ENCODE peak calls at places on chromosome 12, in ten cellular contexts. U is astrocyte; Q is LNCaP clone FGC; R is CD8-positive, alpha-beta T cell; M is neural crest cell; E is uterus; V is fibroblast of the aortic adventitia; B is pancreas; J is choroid plexus epithelial cell; F is fibroblast of mammary gland. S is an unnamed sample.

GRCh38 chr12:97778111-97778510 is 315.5 kb downstream of the RMST start:
- DNase-seq in U (no peak), Q (no peak), R (no peak), M (no peak), E (no peak), V (no peak), B (no peak), J (no peak), F (no peak), S (no peak)

GRCh38 chr12:89280833-89281533 is 71.3 kb downstream of the DUSP6 start:
- DNase-seq in U (no peak), Q (no peak), R (no peak), M (no peak), E (no peak), V (peak), B (no peak), J (peak), F (peak), S (no peak)

GRCh38 chr12:41521872-41522379 is 333.8 kb downstream of the PDZRN4 start:
- DNase-seq in U (peak), Q (peak), R (no peak), M (no peak), E (no peak), V (peak), B (no peak), J (peak), F (peak), S (no peak)

GRCh38 chr12:64304571-64304970 is 82.5 kb upstream of the KICS2 start:
- DNase-seq in U (no peak), Q (no peak), R (no peak), M (no peak), E (no peak), V (no peak), B (no peak), J (peak), F (no peak), S (no peak)

GRCh38 chr12:117171499-117172162 is 18.6 kb downstream of the FBXO21 start:
- DNase-seq in U (no peak), Q (no peak), R (no peak), M (no peak), E (no peak), V (no peak), B (no peak), J (no peak), F (no peak), S (no peak)

GRCh38 chr12:72586456-72586855 is 314.3 kb downstream of the TRHDE start:
- DNase-seq in U (no peak), Q (no peak), R (no peak), M (no peak), E (no peak), V (no peak), B (no peak), J (no peak), F (no peak), S (no peak)

GRCh38 chr12:75622492-75622891 is 111.1 kb upstream of the KRR1 start:
- DNase-seq in U (no peak), Q (no peak), R (no peak), M (no peak), E (no peak), V (no peak), B (no peak), J (no peak), F (no peak), S (no peak)

GRCh38 chr12:43370299-43370698 is 181.7 kb downstream of the ADAMTS20 start:
- DNase-seq in U (peak), Q (no peak), R (no peak), M (no peak), E (no peak), V (peak), B (no peak), J (peak), F (peak), S (no peak)

GRCh38 chr12:946212-946611 is 3.3 kb downstream of the RAD52 start:
- DNase-seq in U (no peak), Q (no peak), R (no peak), M (no peak), E (no peak), V (no peak), B (no peak), J (peak), F (peak), S (no peak)

GRCh38 chr12:96048392-96048969 is 13.1 kb upstream of the LTA4H start:
- DNase-seq in U (no peak), Q (peak), R (no peak), M (no peak), E (no peak), V (no peak), B (no peak), J (no peak), F (no peak), S (no peak)

GRCh38 chr12:13371367-13371766 is 174.8 kb downstream of the EMP1 start:
- DNase-seq in U (no peak), Q (no peak), R (no peak), M (no peak), E (no peak), V (no peak), B (no peak), J (no peak), F (no peak), S (no peak)

GRCh38 chr12:3469711-3470110 is 21.3 kb upstream of the PRMT8 start:
- DNase-seq in U (no peak), Q (no peak), R (no peak), M (no peak), E (no peak), V (no peak), B (no peak), J (no peak), F (no peak), S (no peak)

GRCh38 chr12:114194066-114194465 is 211.9 kb downstream of the TBX5 start:
- DNase-seq in U (no peak), Q (no peak), R (no peak), M (no peak), E (no peak), V (no peak), B (no peak), J (no peak), F (no peak), S (no peak)

GRCh38 chr12:57089259-57090245 is 638 bp downstream of the NAB2 start:
- DNase-seq in U (peak), Q (no peak), R (peak), M (peak), E (peak), V (peak), B (peak), J (peak), F (peak), S (peak)

GRCh38 chr12:128940090-128940888 is 87.0 kb downstream of the GLT1D1 start:
- DNase-seq in U (no peak), Q (no peak), R (no peak), M (no peak), E (no peak), V (no peak), B (no peak), J (no peak), F (no peak), S (no peak)

GRCh38 chr12:75850751-75851462 is 180.7 kb downstream of the PHLDA1 start:
- DNase-seq in U (peak), Q (no peak), R (no peak), M (no peak), E (no peak), V (peak), B (no peak), J (peak), F (peak), S (no peak)

GRCh38 chr12:115810166-115810565 is 467.3 kb downstream of the MED13L start:
- DNase-seq in U (no peak), Q (no peak), R (no peak), M (no peak), E (no peak), V (no peak), B (no peak), J (no peak), F (peak), S (no peak)

GRCh38 chr12:130336723-130337475 is 788 bp upstream of the PIWIL1 start:
- DNase-seq in U (no peak), Q (no peak), R (no peak), M (no peak), E (no peak), V (no peak), B (no peak), J (no peak), F (no peak), S (no peak)

GRCh38 chr12:25744334-25744733 is 191.3 kb upstream of the LMNTD1 start:
- DNase-seq in U (no peak), Q (no peak), R (no peak), M (no peak), E (no peak), V (peak), B (no peak), J (no peak), F (peak), S (no peak)

GRCh38 chr12:131530041-131530332 is 180.9 kb upstream of the SFSWAP start:
- DNase-seq in U (no peak), Q (no peak), R (no peak), M (no peak), E (no peak), V (no peak), B (no peak), J (no peak), F (no peak), S (no peak)

DNA sequence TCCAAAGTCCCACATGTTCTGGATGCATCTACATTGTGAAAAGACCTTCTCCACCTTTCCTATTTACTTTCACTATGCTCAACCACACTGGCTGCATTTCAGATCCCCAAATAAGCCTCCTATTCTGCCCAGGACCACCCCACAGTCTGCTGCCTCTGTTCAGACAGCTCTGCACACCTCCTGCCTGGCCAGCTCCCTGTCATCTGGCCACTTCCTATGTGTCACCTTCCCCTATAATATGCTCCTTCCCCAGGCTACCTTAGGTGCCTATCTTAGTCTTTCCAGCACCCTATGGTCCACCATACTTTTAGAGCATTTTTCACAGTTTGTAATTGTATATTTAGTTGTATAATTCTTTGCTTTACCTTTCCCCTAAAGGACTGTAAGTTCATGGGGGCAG is 50.5 kb downstream of the IFNG start:
- DNase-seq in U (no peak), Q (no peak), R (no peak), M (no peak), E (no peak), V (no peak), B (no peak), J (no peak), F (no peak), S (no peak)
- TF ChIP-seq CTCF in U (no peak), Q (no peak), R (no peak), M (no peak), E (no peak), V (no peak), B (no peak), J (no peak), F (no peak), S (no peak)

GRCh38 chr12:108234155-108234554 is 105.0 kb downstream of the CMKLR1 start:
- DNase-seq in U (no peak), Q (no peak), R (no peak), M (no peak), E (peak), V (no peak), B (no peak), J (peak), F (peak), S (no peak)
- TF ChIP-seq CTCF in U (no peak), Q (no peak), R (no peak), M (peak), E (peak), V (no peak), B (no peak), J (peak), F (peak), S (no peak)

GRCh38 chr12:126436041-126436440 is 1370.8 kb downstream of the AACS start:
- DNase-seq in U (no peak), Q (no peak), R (no peak), M (no peak), E (no peak), V (no peak), B (no peak), J (no peak), F (no peak), S (no peak)

GRCh38 chr12:126434412-126434811 is 1369.2 kb downstream of the AACS start:
- DNase-seq in U (no peak), Q (no peak), R (no peak), M (no peak), E (no peak), V (no peak), B (no peak), J (no peak), F (no peak), S (no peak)

GRCh38 chr12:126432780-126433179 is 1367.5 kb downstream of the AACS start:
- DNase-seq in U (no peak), Q (no peak), R (no peak), M (no peak), E (no peak), V (peak), B (no peak), J (no peak), F (peak), S (no peak)

GRCh38 chr12:126437934-126438333 is 1372.7 kb downstream of the AACS start:
- DNase-seq in U (no peak), Q (no peak), R (no peak), M (no peak), E (no peak), V (no peak), B (peak), J (no peak), F (no peak), S (no peak)
- TF ChIP-seq CTCF in U (no peak), Q (no peak), R (no peak), M (no peak), E (no peak), V (no peak), B (no peak), J (no peak), F (no peak), S (no peak)

DNA sequence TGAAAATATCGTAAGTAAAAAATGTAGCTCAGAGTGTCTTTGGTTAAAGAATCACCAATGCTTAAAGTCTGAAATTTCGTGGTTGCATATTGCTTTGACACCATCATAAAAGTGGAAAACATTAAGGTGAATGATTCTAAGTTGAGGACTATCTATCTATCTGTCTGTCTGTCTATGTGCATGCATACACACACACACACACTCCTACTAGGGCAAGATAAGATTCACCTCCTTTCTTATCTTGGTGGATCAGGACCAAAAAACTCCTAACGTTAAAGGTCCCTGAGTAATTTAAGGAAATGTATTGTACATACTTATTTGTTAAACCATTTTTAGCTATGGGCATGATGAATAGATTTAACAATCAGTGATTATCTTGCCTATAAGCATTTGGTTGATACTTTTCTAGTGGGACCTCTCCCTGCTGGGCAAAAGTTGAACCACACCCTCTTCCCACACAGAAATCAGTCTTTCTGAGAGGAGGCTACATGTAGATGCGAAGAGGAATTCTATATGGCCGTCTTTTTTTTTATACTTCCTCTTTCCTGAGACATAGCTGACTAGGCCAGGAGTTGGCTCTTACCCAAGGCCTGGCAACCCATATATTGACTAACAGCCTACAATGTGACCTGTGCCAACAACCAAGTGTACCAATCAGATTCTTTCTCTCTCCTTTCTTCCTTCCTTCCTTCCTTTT is 19.3 kb upstream of the LLPH start:
- DNase-seq in U (no peak), Q (no peak), R (no peak), M (no peak), E (no peak), V (no peak), B (no peak), J (no peak), F (peak), S (no peak)
- TF ChIP-seq CTCF in U (no peak), Q (no peak), R (no peak), M (peak), E (no peak), V (peak), B (no peak), J (peak), F (peak), S (no peak)

GRCh38 chr12:112182499-112182898 is 57.1 kb downstream of the TRAFD1 start:
- DNase-seq in U (no peak), Q (no peak), R (no peak), M (peak), E (no peak), V (no peak), B (no peak), J (peak), F (peak), S (no peak)
- TF ChIP-seq CTCF in U (no peak), Q (no peak), R (no peak), M (no peak), E (no peak), V (no peak), B (no peak), J (no peak), F (no peak), S (no peak)

DNA sequence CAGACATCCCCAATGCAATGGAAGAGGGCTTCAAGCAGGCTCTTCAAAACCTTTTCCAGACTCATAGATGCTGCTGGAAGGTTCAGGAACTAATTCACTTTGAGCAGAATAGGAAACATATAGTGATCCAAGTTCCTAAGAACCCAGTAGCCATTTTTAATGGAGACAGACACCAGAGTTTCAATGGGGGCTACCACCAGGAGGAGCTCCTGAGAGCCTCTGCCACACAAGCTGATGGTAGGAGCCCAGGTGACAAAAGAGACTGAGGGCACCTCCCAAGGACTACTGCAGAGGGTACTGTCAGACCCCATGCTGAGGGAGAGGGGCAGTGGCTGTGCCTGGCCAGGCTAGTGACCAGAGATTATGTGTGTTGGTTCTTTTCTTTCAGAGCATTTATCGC is 45.9 kb downstream of the IFNG start:
- DNase-seq in U (no peak), Q (no peak), R (no peak), M (no peak), E (no peak), V (no peak), B (no peak), J (no peak), F (no peak), S (no peak)
- TF ChIP-seq CTCF in U (no peak), Q (peak), R (peak), M (peak), E (no peak), V (peak), B (no peak), J (peak), F (peak), S (no peak)

DNA sequence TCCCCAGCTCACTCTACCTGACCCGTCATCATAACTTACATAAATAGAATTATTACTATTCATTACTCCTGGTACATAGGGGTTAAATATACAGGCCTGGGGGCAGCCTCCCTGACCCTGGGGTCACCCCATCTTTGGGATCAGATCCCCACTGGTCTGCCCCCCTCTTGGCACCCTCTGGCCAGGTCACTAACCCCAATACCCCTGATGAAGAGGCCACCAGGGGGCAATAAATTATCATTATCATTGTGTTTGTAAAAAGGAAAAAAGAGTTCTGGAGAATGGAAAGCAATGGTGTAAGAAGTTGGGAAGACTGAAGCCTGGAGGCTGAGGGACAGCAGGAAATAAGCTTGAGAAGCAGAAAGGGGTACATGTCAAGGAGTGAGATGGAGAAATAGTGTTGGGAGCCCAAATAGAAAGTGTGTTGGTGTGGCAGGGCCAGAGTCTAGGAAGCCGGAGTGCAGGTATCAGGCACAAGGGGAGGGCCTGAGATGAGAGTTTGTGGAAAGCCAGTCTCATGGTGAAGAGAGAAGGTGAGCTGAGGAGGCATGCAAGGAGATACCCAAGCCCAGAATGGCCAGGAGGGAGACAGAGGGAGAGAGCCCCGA is 6.1 kb upstream of the AAAS start:
- DNase-seq in U (no peak), Q (no peak), R (no peak), M (no peak), E (no peak), V (peak), B (no peak), J (peak), F (peak), S (no peak)
- TF ChIP-seq CTCF in U (no peak), Q (peak), R (no peak), M (peak), E (no peak), V (peak), B (no peak), J (peak), F (peak), S (no peak)

S was measured in activated B cell treated with CpG ODN at 0.5 μM for 24 hours.